ENCODE peak calls at places on chromosome 19, in eight cellular contexts. F is GM03348; R is hippocampal formation; Y is T-helper 9 cell; J is HAP-1; I is stimulated activated CD4-positive, alpha-beta T cell treated with anti-CD3 and anti-CD28 coated beads, Interleukin-4, amount 100 ng/mL, for 48 hours; S is T-helper 1 cell; X is ureter. Z is an unnamed sample.
A peak's percentile ranks its signal among the peaks of the same experiment; 100 is the strongest.

GRCh38 chr19:33463194-33463593 is 58.4 kb downstream of the PEPD start:
- DNase-seq in I (no peak), R (no peak), Y (no peak), J (no peak), F (no peak), S (no peak), X (no peak), Z (no peak)

GRCh38 chr19:46216612-46217011 is 12.9 kb upstream of the IGFL1 start:
- DNase-seq in S (no peak), Y (no peak), J (no peak), X (no peak), I (no peak), F (no peak), R (no peak), Z (no peak)

GRCh38 chr19:3833578-3834348 is 35.1 kb downstream of the ZFR2 start:
- DNase-seq in Y (no peak), I (no peak), S (no peak), F (no peak), R (no peak), J (no peak), X (no peak), Z (no peak)

GRCh38 chr19:33387351-33388230 is 14.1 kb downstream of the CEBPG start:
- DNase-seq in S (no peak), X (peak; percentile 42), Y (no peak), I (no peak), F (no peak), R (no peak), J (no peak), Z (no peak)

GRCh38 chr19:31616031-31616430 is 266.8 kb upstream of the TSHZ3 start:
- DNase-seq in Y (no peak), S (no peak), I (no peak), R (no peak), X (no peak), F (no peak), J (no peak), Z (no peak)

GRCh38 chr19:46859637-46860124 is 1.1 kb upstream of the ARHGAP35 start:
- DNase-seq in I (no peak), J (peak; percentile 91), R (no peak), F (peak; percentile 36), Y (no peak), X (peak; percentile 68), S (no peak), Z (no peak)

GRCh38 chr19:5292843-5293606 is 47.6 kb downstream of the PTPRS start:
- DNase-seq in Y (peak; percentile 12), X (peak; percentile 70), S (no peak), I (peak; percentile 40), J (peak; percentile 80), F (peak; percentile 100), R (peak; percentile 47), Z (peak; percentile 67)

GRCh38 chr19:39874404-39874803 is 28.2 kb upstream of the FBL start:
- DNase-seq in Y (no peak), R (no peak), F (no peak), I (no peak), S (no peak), X (no peak), J (no peak), Z (no peak)

GRCh38 chr19:10672529-10673150 is 18.5 kb downstream of the ILF3 start:
- DNase-seq in S (no peak), Y (no peak), I (no peak), R (no peak), J (no peak), F (no peak), X (no peak), Z (no peak)

GRCh38 chr19:2213799-2214198 is 22.3 kb downstream of the PLEKHJ1 start:
- DNase-seq in Y (no peak), R (no peak), F (no peak), X (no peak), S (no peak), J (no peak), I (no peak), Z (no peak)

GRCh38 chr19:24051516-24051915 is 35.5 kb upstream of the ZNF254 start:
- DNase-seq in Y (no peak), R (no peak), S (no peak), F (no peak), J (no peak), X (no peak), I (no peak), Z (no peak)

GRCh38 chr19:6750062-6750461 is 10.6 kb downstream of the TRIP10 start:
- DNase-seq in R (no peak), S (no peak), X (peak; percentile 61), I (no peak), Y (no peak), F (no peak), J (no peak), Z (no peak)

GRCh38 chr19:1158885-1159448 is 15.1 kb downstream of the SBNO2 start:
- DNase-seq in J (no peak), S (no peak), R (no peak), X (no peak), F (no peak), Y (no peak), I (no peak), Z (no peak)

GRCh38 chr19:47719047-47719885 is 6.0 kb downstream of the EHD2 start:
- DNase-seq in J (no peak), X (peak; percentile 88), S (no peak), I (no peak), Y (no peak), R (no peak), F (peak; percentile 96), Z (no peak)

GRCh38 chr19:34173145-34173956 is 1.0 kb downstream of the LSM14A start:
- DNase-seq in S (peak; percentile 34), Y (peak; percentile 5), I (peak; percentile 4), F (peak; percentile 42), X (peak; percentile 62), R (no peak), J (peak; percentile 46), Z (peak; percentile 11)

GRCh38 chr19:34676697-34677385 is at the start of gene SCGB2B2:
- DNase-seq in R (peak; percentile 95), S (peak; percentile 92), J (peak; percentile 14), Y (no peak), X (peak; percentile 85), I (no peak), F (peak; percentile 84), Z (no peak)